ENCODE peak calls at places on chromosomes 5 and 9, in eight cellular contexts. One of them, this sample, is unnamed.

GRCh38 chr5:130109152-130109551 is 204.9 kb downstream of the CHSY3 start:
- DNase-seq in lower leg skin: no peak
- DNase-seq in right atrium auricular region: no peak
- DNase-seq in fibroblast of mammary gland: peak
- DNase-seq in cardiac muscle cell: peak
- DNase-seq in cardiac fibroblast: peak
- DNase-seq in Peyer's patch: no peak
- DNase-seq in choroid plexus epithelial cell: peak
- DNase-seq in this sample: peak

GRCh38 chr9:117414220-117414905 is 494 bp downstream of the ASTN2 start:
- DNase-seq in lower leg skin: no peak
- DNase-seq in right atrium auricular region: no peak
- DNase-seq in fibroblast of mammary gland: peak
- DNase-seq in cardiac muscle cell: peak
- DNase-seq in cardiac fibroblast: no peak
- DNase-seq in Peyer's patch: no peak
- DNase-seq in choroid plexus epithelial cell: peak
- DNase-seq in this sample: peak

GRCh38 chr5:34626036-34626435 is 30.1 kb upstream of the RAI14 start:
- DNase-seq in lower leg skin: no peak
- DNase-seq in right atrium auricular region: no peak
- DNase-seq in fibroblast of mammary gland: peak
- DNase-seq in cardiac muscle cell: peak
- DNase-seq in cardiac fibroblast: peak
- DNase-seq in Peyer's patch: no peak
- DNase-seq in choroid plexus epithelial cell: peak
- DNase-seq in this sample: no peak

GRCh38 chr5:109630109-109630508 is 59.6 kb upstream of the MAN2A1 start:
- DNase-seq in lower leg skin: no peak
- DNase-seq in right atrium auricular region: no peak
- DNase-seq in fibroblast of mammary gland: no peak
- DNase-seq in cardiac muscle cell: peak
- DNase-seq in cardiac fibroblast: no peak
- DNase-seq in Peyer's patch: no peak
- DNase-seq in choroid plexus epithelial cell: peak
- DNase-seq in this sample: no peak

GRCh38 chr5:150219861-150220260 is 30.0 kb downstream of the SLC6A7 start:
- DNase-seq in lower leg skin: no peak
- DNase-seq in right atrium auricular region: no peak
- DNase-seq in fibroblast of mammary gland: no peak
- DNase-seq in cardiac muscle cell: no peak
- DNase-seq in cardiac fibroblast: no peak
- DNase-seq in Peyer's patch: no peak
- DNase-seq in choroid plexus epithelial cell: no peak
- DNase-seq in this sample: no peak

GRCh38 chr5:31023105-31023504 is 170.4 kb upstream of the CDH6 start:
- DNase-seq in lower leg skin: no peak
- DNase-seq in right atrium auricular region: no peak
- DNase-seq in fibroblast of mammary gland: no peak
- DNase-seq in cardiac muscle cell: peak
- DNase-seq in cardiac fibroblast: peak
- DNase-seq in Peyer's patch: no peak
- DNase-seq in choroid plexus epithelial cell: peak
- DNase-seq in this sample: no peak

GRCh38 chr5:8908055-8908683 is 637.7 kb downstream of the SEMA5A start:
- DNase-seq in lower leg skin: no peak
- DNase-seq in right atrium auricular region: no peak
- DNase-seq in fibroblast of mammary gland: peak
- DNase-seq in cardiac muscle cell: peak
- DNase-seq in cardiac fibroblast: peak
- DNase-seq in Peyer's patch: peak
- DNase-seq in choroid plexus epithelial cell: peak
- DNase-seq in this sample: peak

GRCh38 chr9:121887553-121888437 is 205.3 kb downstream of the TTLL11 start:
- DNase-seq in lower leg skin: no peak
- DNase-seq in right atrium auricular region: no peak
- DNase-seq in fibroblast of mammary gland: peak
- DNase-seq in cardiac muscle cell: no peak
- DNase-seq in cardiac fibroblast: no peak
- DNase-seq in Peyer's patch: no peak
- DNase-seq in choroid plexus epithelial cell: peak
- DNase-seq in this sample: no peak

GRCh38 chr9:76610009-76610352 is 151.0 kb downstream of the GCNT1 start:
- DNase-seq in lower leg skin: peak
- DNase-seq in right atrium auricular region: peak
- DNase-seq in fibroblast of mammary gland: peak
- DNase-seq in cardiac muscle cell: peak
- DNase-seq in cardiac fibroblast: peak
- DNase-seq in Peyer's patch: peak
- DNase-seq in choroid plexus epithelial cell: peak
- DNase-seq in this sample: no peak

GRCh38 chr9:73527521-73527920 is 375.9 kb downstream of the ANXA1 start:
- DNase-seq in lower leg skin: no peak
- DNase-seq in right atrium auricular region: no peak
- DNase-seq in fibroblast of mammary gland: peak
- DNase-seq in cardiac muscle cell: no peak
- DNase-seq in cardiac fibroblast: no peak
- DNase-seq in Peyer's patch: no peak
- DNase-seq in choroid plexus epithelial cell: no peak
- DNase-seq in this sample: no peak

GRCh38 chr9:127397722-127398647 is 1.0 kb downstream of the SLC2A8 start:
- DNase-seq in lower leg skin: no peak
- DNase-seq in right atrium auricular region: peak
- DNase-seq in fibroblast of mammary gland: peak
- DNase-seq in cardiac muscle cell: peak
- DNase-seq in cardiac fibroblast: peak
- DNase-seq in Peyer's patch: peak
- DNase-seq in choroid plexus epithelial cell: peak
- DNase-seq in this sample: peak

GRCh38 chr5:2282034-2282690 is 399.4 kb upstream of the IRX4 start:
- DNase-seq in lower leg skin: no peak
- DNase-seq in right atrium auricular region: no peak
- DNase-seq in fibroblast of mammary gland: no peak
- DNase-seq in cardiac muscle cell: no peak
- DNase-seq in cardiac fibroblast: no peak
- DNase-seq in Peyer's patch: no peak
- DNase-seq in choroid plexus epithelial cell: no peak
- DNase-seq in this sample: no peak

GRCh38 chr9:120783611-120784047 is 9.6 kb downstream of the FBXW2 start:
- DNase-seq in lower leg skin: no peak
- DNase-seq in right atrium auricular region: no peak
- DNase-seq in fibroblast of mammary gland: peak
- DNase-seq in cardiac muscle cell: peak
- DNase-seq in cardiac fibroblast: peak
- DNase-seq in Peyer's patch: no peak
- DNase-seq in choroid plexus epithelial cell: peak
- DNase-seq in this sample: no peak

GRCh38 chr5:98111686-98112085 is 661.8 kb upstream of the RGMB start:
- DNase-seq in lower leg skin: no peak
- DNase-seq in right atrium auricular region: no peak
- DNase-seq in fibroblast of mammary gland: peak
- DNase-seq in cardiac muscle cell: no peak
- DNase-seq in cardiac fibroblast: peak
- DNase-seq in Peyer's patch: no peak
- DNase-seq in choroid plexus epithelial cell: no peak
- DNase-seq in this sample: no peak

GRCh38 chr5:33524476-33524875 is 83.7 kb downstream of the TARS1 start:
- DNase-seq in lower leg skin: no peak
- DNase-seq in right atrium auricular region: no peak
- DNase-seq in fibroblast of mammary gland: peak
- DNase-seq in cardiac muscle cell: no peak
- DNase-seq in cardiac fibroblast: peak
- DNase-seq in Peyer's patch: no peak
- DNase-seq in choroid plexus epithelial cell: peak
- DNase-seq in this sample: no peak

GRCh38 chr9:36189978-36190377 is 743 bp upstream of the CLTA start:
- DNase-seq in lower leg skin: no peak
- DNase-seq in right atrium auricular region: no peak
- DNase-seq in fibroblast of mammary gland: no peak
- DNase-seq in cardiac muscle cell: no peak
- DNase-seq in cardiac fibroblast: peak
- DNase-seq in Peyer's patch: peak
- DNase-seq in choroid plexus epithelial cell: no peak
- DNase-seq in this sample: peak

GRCh38 chr9:137095664-137096517 is 9.1 kb downstream of the MAN1B1 start:
- DNase-seq in lower leg skin: no peak
- DNase-seq in right atrium auricular region: no peak
- DNase-seq in fibroblast of mammary gland: no peak
- DNase-seq in cardiac muscle cell: no peak
- DNase-seq in cardiac fibroblast: no peak
- DNase-seq in Peyer's patch: peak
- DNase-seq in choroid plexus epithelial cell: no peak
- DNase-seq in this sample: peak
- TF ChIP-seq CTCF in lower leg skin: no peak
- TF ChIP-seq CTCF in right atrium auricular region: no peak
- TF ChIP-seq CTCF in fibroblast of mammary gland: no peak
- TF ChIP-seq CTCF in cardiac muscle cell: peak
- TF ChIP-seq CTCF in cardiac fibroblast: no peak
- TF ChIP-seq CTCF in Peyer's patch: peak
- TF ChIP-seq CTCF in choroid plexus epithelial cell: no peak
- TF ChIP-seq CTCF in this sample: peak

GRCh38 chr9:4491621-4491975 is 1.3 kb downstream of the SLC1A1 start:
- DNase-seq in lower leg skin: no peak
- DNase-seq in right atrium auricular region: no peak
- DNase-seq in fibroblast of mammary gland: no peak
- DNase-seq in cardiac muscle cell: no peak
- DNase-seq in cardiac fibroblast: no peak
- DNase-seq in Peyer's patch: peak
- DNase-seq in choroid plexus epithelial cell: no peak
- DNase-seq in this sample: no peak
- H3K4me3 ChIP-seq in lower leg skin: no peak
- H3K4me3 ChIP-seq in right atrium auricular region: peak
- H3K4me3 ChIP-seq in fibroblast of mammary gland: peak
- H3K4me3 ChIP-seq in cardiac muscle cell: no peak
- H3K4me3 ChIP-seq in cardiac fibroblast: peak
- H3K4me3 ChIP-seq in Peyer's patch: no peak
- H3K4me3 ChIP-seq in choroid plexus epithelial cell: peak
- H3K4me3 ChIP-seq in this sample: peak

GRCh38 chr9:97900738-97901565 is 21.3 kb downstream of the TRMO start:
- DNase-seq in lower leg skin: no peak
- DNase-seq in right atrium auricular region: no peak
- DNase-seq in fibroblast of mammary gland: peak
- DNase-seq in cardiac muscle cell: peak
- DNase-seq in cardiac fibroblast: peak
- DNase-seq in Peyer's patch: peak
- DNase-seq in choroid plexus epithelial cell: peak
- DNase-seq in this sample: peak

GRCh38 chr9:97889941-97890557 is 32.3 kb downstream of the TRMO start:
- DNase-seq in lower leg skin: no peak
- DNase-seq in right atrium auricular region: no peak
- DNase-seq in fibroblast of mammary gland: peak
- DNase-seq in cardiac muscle cell: peak
- DNase-seq in cardiac fibroblast: peak
- DNase-seq in Peyer's patch: peak
- DNase-seq in choroid plexus epithelial cell: peak
- DNase-seq in this sample: peak

GRCh38 chr9:97900103-97900737 is 22.1 kb downstream of the TRMO start:
- DNase-seq in lower leg skin: no peak
- DNase-seq in right atrium auricular region: no peak
- DNase-seq in fibroblast of mammary gland: peak
- DNase-seq in cardiac muscle cell: peak
- DNase-seq in cardiac fibroblast: peak
- DNase-seq in Peyer's patch: no peak
- DNase-seq in choroid plexus epithelial cell: peak
- DNase-seq in this sample: no peak

GRCh38 chr9:97891736-97892135 is 30.6 kb downstream of the TRMO start:
- DNase-seq in lower leg skin: no peak
- DNase-seq in right atrium auricular region: no peak
- DNase-seq in fibroblast of mammary gland: no peak
- DNase-seq in cardiac muscle cell: peak
- DNase-seq in cardiac fibroblast: no peak
- DNase-seq in Peyer's patch: no peak
- DNase-seq in choroid plexus epithelial cell: no peak
- DNase-seq in this sample: no peak

DNA sequence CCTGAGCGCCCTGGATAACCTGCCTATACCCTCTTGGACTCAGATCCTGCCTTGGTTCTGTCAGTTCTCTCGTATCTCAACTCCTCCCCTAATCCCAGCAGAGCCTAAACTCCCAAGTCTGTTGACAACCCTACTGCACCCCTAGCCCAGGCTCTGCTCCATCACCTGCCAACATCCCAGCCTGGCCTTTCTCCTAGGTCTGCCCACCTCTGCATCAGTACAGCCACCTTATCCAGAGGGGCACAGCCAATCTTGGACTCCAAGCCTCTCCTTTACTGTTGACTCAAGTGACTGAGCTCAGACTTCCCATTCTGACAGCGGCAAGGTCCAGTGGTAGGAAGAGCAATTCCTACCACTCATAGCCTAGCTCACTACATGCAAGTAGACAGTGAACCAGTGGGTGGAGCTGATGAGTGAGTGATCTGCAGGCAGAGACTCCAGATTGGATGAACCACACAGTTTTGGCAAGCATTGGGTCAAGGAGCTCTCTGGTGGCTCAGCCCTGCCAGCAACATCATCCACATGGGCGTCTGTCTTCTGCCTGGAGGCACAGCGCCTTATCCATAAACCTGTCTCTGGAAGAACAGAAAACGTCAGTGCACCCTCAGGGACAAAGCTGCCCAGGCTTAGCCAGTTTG is 26.5 kb downstream of the TRMO start:
- DNase-seq in lower leg skin: no peak
- DNase-seq in right atrium auricular region: no peak
- DNase-seq in fibroblast of mammary gland: peak
- DNase-seq in cardiac muscle cell: peak
- DNase-seq in cardiac fibroblast: peak
- DNase-seq in Peyer's patch: no peak
- DNase-seq in choroid plexus epithelial cell: peak
- DNase-seq in this sample: peak
- TF ChIP-seq CTCF in lower leg skin: no peak
- TF ChIP-seq CTCF in right atrium auricular region: no peak
- TF ChIP-seq CTCF in fibroblast of mammary gland: peak
- TF ChIP-seq CTCF in cardiac muscle cell: peak
- TF ChIP-seq CTCF in cardiac fibroblast: peak
- TF ChIP-seq CTCF in Peyer's patch: no peak
- TF ChIP-seq CTCF in choroid plexus epithelial cell: peak
- TF ChIP-seq CTCF in this sample: peak

DNA sequence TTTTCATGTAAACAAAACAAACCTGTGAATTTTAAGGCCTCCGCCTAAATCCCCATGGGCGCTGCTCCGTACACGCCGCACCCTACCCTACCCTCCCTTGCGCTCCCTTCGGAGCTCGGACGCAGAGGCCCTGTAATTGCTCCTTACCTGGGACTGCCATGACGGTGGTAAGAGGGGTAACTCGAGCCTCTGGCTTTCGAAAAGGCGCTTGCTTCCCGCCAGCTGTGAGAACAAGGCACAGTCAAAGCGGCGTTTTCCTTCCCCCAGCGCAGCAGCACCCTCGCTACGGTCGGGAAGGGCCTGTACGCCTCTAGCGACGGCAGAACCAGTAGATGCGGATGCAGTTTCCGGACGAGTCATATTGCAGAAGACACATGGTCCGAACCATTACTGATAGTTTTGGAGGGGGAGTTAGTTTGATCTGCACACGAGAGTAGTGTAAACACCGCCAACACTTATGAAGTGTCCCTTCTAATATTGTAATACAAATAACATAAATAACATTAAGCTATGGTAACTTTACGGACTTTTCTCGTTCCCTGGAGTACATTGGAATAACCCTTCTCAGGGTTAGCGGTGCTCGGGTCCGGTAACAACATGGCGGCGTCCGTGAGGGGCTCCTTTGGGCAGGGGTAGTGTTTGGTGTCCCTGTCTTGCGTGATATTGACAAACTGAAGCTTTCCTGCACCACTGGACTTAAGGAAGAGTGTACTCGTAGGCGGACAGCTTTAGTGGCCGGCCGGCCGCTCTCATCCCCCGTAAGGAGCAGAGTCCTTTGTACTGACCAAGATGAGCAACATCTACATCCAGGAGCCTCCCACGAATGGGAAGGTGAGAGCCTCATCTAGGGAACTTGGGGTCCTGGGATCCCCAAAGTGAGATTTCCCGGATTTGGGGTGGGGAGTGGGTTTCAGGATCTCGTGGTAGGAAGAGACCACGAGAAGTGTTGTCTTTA is at the start of the genes CWC27 and SREK1IP1:
- DNase-seq in lower leg skin: peak
- DNase-seq in right atrium auricular region: peak
- DNase-seq in fibroblast of mammary gland: peak
- DNase-seq in cardiac muscle cell: peak
- DNase-seq in cardiac fibroblast: peak
- DNase-seq in Peyer's patch: peak
- DNase-seq in choroid plexus epithelial cell: peak
- DNase-seq in this sample: peak
- H3K4me3 ChIP-seq in lower leg skin: peak
- H3K4me3 ChIP-seq in right atrium auricular region: peak
- H3K4me3 ChIP-seq in fibroblast of mammary gland: peak
- H3K4me3 ChIP-seq in cardiac muscle cell: peak
- H3K4me3 ChIP-seq in cardiac fibroblast: peak
- H3K4me3 ChIP-seq in Peyer's patch: peak
- H3K4me3 ChIP-seq in choroid plexus epithelial cell: peak
- H3K4me3 ChIP-seq in this sample: peak

This sample was measured in GM12865.